ENCODE peak calls at places on chromosomes 4 and X, in six cellular contexts. G is AG09309, J is BJ, W is fibroblast of mammary gland, I is upper lobe of left lung, N is fibroblast of lung. C is an unnamed sample.
A peak's percentile ranks its signal among the peaks of the same experiment; 100 is the strongest.

GRCh38 chr4:136636155-136636554 is 896.1 kb downstream of the PCDH18 start:
- DNase-seq in G (no peak), J (no peak), W (no peak), I (no peak), N (no peak), C (no peak)

GRCh38 chrX:81355436-81355835 is 153.5 kb downstream of the SH3BGRL start:
- DNase-seq in G (no peak), J (no peak), W (no peak), I (no peak), N (no peak), C (no peak)

GRCh38 chr4:184750926-184751584 is 17.2 kb upstream of the CENPU start:
- DNase-seq in G (no peak), J (no peak), W (no peak), I (no peak), N (peak; percentile 69), C (no peak)

GRCh38 chrX:18410038-18410437 is 15.4 kb upstream of the CDKL5 start:
- DNase-seq in G (no peak), J (no peak), W (peak; percentile 47), I (no peak), N (peak; percentile 41), C (no peak)

GRCh38 chr4:100516225-100516624 is 1.6 kb downstream of the EMCN start:
- DNase-seq in G (no peak), J (no peak), W (no peak), I (no peak), N (no peak), C (no peak)

GRCh38 chrX:137482136-137482535 is 83.8 kb upstream of the ZIC3 start:
- DNase-seq in G (no peak), J (no peak), W (no peak), I (no peak), N (no peak), C (no peak)

GRCh38 chrX:148298737-148299136 is 201.7 kb upstream of the AFF2 start:
- DNase-seq in G (no peak), J (no peak), W (peak; percentile 33), I (no peak), N (peak; percentile 66), C (no peak)

GRCh38 chrX:154030715-154031305 is 11.1 kb upstream of the IRAK1 start:
- DNase-seq in G (no peak), J (no peak), W (no peak), I (no peak), N (no peak), C (no peak)

GRCh38 chr4:104811727-104812126 is 317.0 kb upstream of the CXXC4 start:
- DNase-seq in G (no peak), J (no peak), W (no peak), I (no peak), N (no peak), C (no peak)

GRCh38 chr4:140637836-140638235 is 69.1 kb upstream of the UCP1 start:
- DNase-seq in G (no peak), J (no peak), W (peak; percentile 37), I (no peak), N (peak; percentile 5), C (no peak)

GRCh38 chr4:168631241-168632151 is 134.6 kb downstream of the PALLD start:
- DNase-seq in G (no peak), J (no peak), W (peak; percentile 38), I (peak; percentile 92), N (peak; percentile 82), C (peak; percentile 75)
- TF ChIP-seq CTCF in G (peak; percentile 33), J (peak; percentile 38), W (no peak), I (peak; percentile 32), N (peak; percentile 30), C (peak; percentile 56)

GRCh38 chr4:152065545-152065944 is 304.7 kb upstream of the GATB start:
- DNase-seq in G (no peak), J (no peak), W (no peak), I (no peak), N (no peak), C (no peak)

GRCh38 chr4:152064753-152065152 is 303.9 kb upstream of the GATB start:
- DNase-seq in G (no peak), J (no peak), W (no peak), I (no peak), N (peak; percentile 54), C (no peak)

GRCh38 chr4:152064282-152064681 is 303.5 kb upstream of the GATB start:
- DNase-seq in G (no peak), J (no peak), W (no peak), I (no peak), N (peak; percentile 34), C (no peak)

GRCh38 chr4:152063301-152064235 is 302.8 kb upstream of the GATB start:
- DNase-seq in G (no peak), J (no peak), W (no peak), I (no peak), N (peak; percentile 18), C (no peak)
- TF ChIP-seq CTCF in G (no peak), J (peak; percentile 32), W (no peak), I (no peak), N (no peak), C (no peak)

GRCh38 chr4:24915121-24915922 is 2.5 kb upstream of the CCDC149 start:
- DNase-seq in G (no peak), J (no peak), W (no peak), I (no peak), N (peak; percentile 9), C (no peak)
- TF ChIP-seq CTCF in G (no peak), J (peak; percentile 9), W (peak; percentile 9), I (no peak), N (peak; percentile 16), C (peak; percentile 19)

DNA sequence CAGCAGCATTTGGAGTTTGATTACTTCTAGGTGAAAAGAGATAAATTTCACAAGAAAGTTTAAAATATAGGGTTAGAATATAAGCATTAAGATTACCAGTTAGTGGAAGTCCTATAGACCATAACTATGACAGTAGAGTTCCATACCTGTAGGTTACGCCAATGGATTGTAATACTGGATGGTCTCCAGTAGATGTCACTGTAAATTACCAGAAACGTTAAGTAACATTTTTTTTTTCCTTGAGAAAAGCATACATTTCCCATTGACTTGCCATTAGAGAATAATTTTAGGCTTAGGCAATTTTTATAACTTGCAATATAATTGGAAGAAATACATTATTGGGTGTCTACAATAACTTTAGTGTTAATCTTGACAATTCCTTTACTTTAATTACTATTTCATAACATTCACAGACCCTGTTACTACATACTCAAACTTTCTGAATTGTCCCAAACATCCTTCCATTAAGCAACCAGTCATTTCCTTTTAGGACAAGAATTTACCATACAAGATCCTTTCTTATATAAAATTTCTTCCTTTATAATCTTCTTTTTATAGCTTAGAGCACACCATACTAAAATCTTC is 304.1 kb upstream of the TECRL start:
- DNase-seq in G (peak; percentile 2), J (no peak), W (peak; percentile 30), I (no peak), N (peak; percentile 30), C (no peak)
- TF ChIP-seq CTCF in G (peak; percentile 32), J (peak; percentile 29), W (peak; percentile 49), I (no peak), N (peak; percentile 34), C (peak; percentile 69)

GRCh38 chrX:85851418-85851817 is 195.9 kb downstream of the CHM start:
- DNase-seq in G (no peak), J (no peak), W (peak; percentile 5), I (no peak), N (no peak), C (peak; percentile 25)
- TF ChIP-seq CTCF in G (peak; percentile 50), J (peak; percentile 35), W (peak; percentile 32), I (peak; percentile 21), N (peak; percentile 48), C (peak; percentile 75)

C was measured in progenitor cell of endocrine pancreas.